ENCODE peak calls at places on chromosomes 2 and 18, in six cellular contexts. U is ovary, K is transverse colon, R is IMR-90, Q is NB4, N is A549. Z is an unnamed sample.

GRCh38 chr2:197498627-197498936 is 1.1 kb downstream of the HSPD1 start:
- DNase-seq in U (no peak), K (no peak), R (no peak), Q (no peak), N (no peak), Z (no peak)

GRCh38 chr2:234395801-234396478 is 100.9 kb downstream of the ARL4C start:
- DNase-seq in U (no peak), K (no peak), R (no peak), Q (no peak), N (no peak), Z (no peak)

GRCh38 chr18:68607852-68608251 is 107.1 kb downstream of the TMX3 start:
- DNase-seq in U (no peak), K (no peak), R (no peak), Q (no peak), N (no peak), Z (no peak)

GRCh38 chr18:12048827-12049175 is 44.8 kb upstream of the ANKRD62 start:
- DNase-seq in U (no peak), K (no peak), R (peak; percentile 80), Q (no peak), N (no peak), Z (peak; percentile 8)

GRCh38 chr2:157996799-157997198 is 104.9 kb upstream of the UPP2 start:
- DNase-seq in U (no peak), K (no peak), R (no peak), Q (no peak), N (no peak), Z (no peak)

GRCh38 chr2:181892795-181893435 is 1.4 kb downstream of the ITPRID2 start:
- DNase-seq in U (no peak), K (no peak), R (peak; percentile 58), Q (no peak), N (no peak), Z (no peak)

GRCh38 chr2:218892693-218893348 is 12.2 kb downstream of the WNT10A start:
- DNase-seq in U (peak; percentile 72), K (peak; percentile 86), R (peak; percentile 45), Q (peak; percentile 90), N (peak; percentile 64), Z (peak; percentile 92)

GRCh38 chr2:170817247-170817998 is 736 bp downstream of the GAD1 start:
- DNase-seq in U (no peak), K (no peak), R (peak; percentile 5), Q (no peak), N (peak; percentile 50), Z (no peak)

GRCh38 chr2:28355521-28356094 is 37.0 kb upstream of the FOSL2 start:
- DNase-seq in U (peak; percentile 67), K (no peak), R (no peak), Q (no peak), N (no peak), Z (peak; percentile 93)

GRCh38 chr18:9992988-9993845 is 79.4 kb downstream of the VAPA start:
- DNase-seq in U (no peak), K (no peak), R (no peak), Q (no peak), N (no peak), Z (peak; percentile 70)

GRCh38 chr18:50961974-50962373 is 5.9 kb upstream of the ELAC1 start:
- DNase-seq in U (no peak), K (no peak), R (no peak), Q (no peak), N (peak; percentile 4), Z (no peak)

GRCh38 chr2:85875613-85876012 is 13.2 kb downstream of the ST3GAL5 start:
- DNase-seq in U (no peak), K (no peak), R (no peak), Q (no peak), N (no peak), Z (no peak)

GRCh38 chr2:231487197-231487596 is 22.9 kb upstream of the NCL start:
- DNase-seq in U (no peak), K (no peak), R (no peak), Q (no peak), N (no peak), Z (peak; percentile 61)

GRCh38 chr18:68713131-68713530 is 1.8 kb downstream of the TMX3 start:
- DNase-seq in U (no peak), K (no peak), R (no peak), Q (no peak), N (no peak), Z (no peak)

GRCh38 chr2:115194623-115195022 is 752.2 kb downstream of the DPP10 start:
- DNase-seq in U (no peak), K (no peak), R (no peak), Q (peak; percentile 3), N (peak; percentile 4), Z (no peak)

GRCh38 chr2:241724259-241724974 is 10.0 kb upstream of the D2HGDH start:
- DNase-seq in U (no peak), K (no peak), R (no peak), Q (peak; percentile 35), N (no peak), Z (no peak)

GRCh38 chr2:241722896-241723454 is 11.5 kb upstream of the D2HGDH start:
- DNase-seq in U (no peak), K (no peak), R (no peak), Q (no peak), N (no peak), Z (no peak)

GRCh38 chr2:241720560-241720959 is 13.9 kb upstream of the D2HGDH start:
- DNase-seq in U (no peak), K (no peak), R (no peak), Q (no peak), N (no peak), Z (no peak)

GRCh38 chr2:241720099-241720498 is 14.3 kb upstream of the D2HGDH start:
- DNase-seq in U (no peak), K (no peak), R (no peak), Q (no peak), N (no peak), Z (no peak)

GRCh38 chr2:241721852-241722251 is 12.6 kb upstream of the D2HGDH start:
- DNase-seq in U (no peak), K (no peak), R (no peak), Q (no peak), N (no peak), Z (no peak)
- TF ChIP-seq POLR2A in U (no peak), K (no peak), R (no peak), Q (no peak), N (no peak), Z (no peak)

GRCh38 chr18:212780-213179 is 54.4 kb downstream of the USP14 start:
- DNase-seq in U (no peak), K (no peak), R (no peak), Q (peak; percentile 4), N (no peak), Z (no peak)
- TF ChIP-seq CTCF in U (no peak), K (no peak), R (peak; percentile 7), Q (no peak), N (no peak), Z (no peak)

GRCh38 chr2:52779446-52779845 is 988.2 kb upstream of the CHAC2 start:
- DNase-seq in U (no peak), K (no peak), R (no peak), Q (no peak), N (no peak), Z (no peak)
- TF ChIP-seq POLR2A in U (no peak), K (no peak), R (no peak), Q (no peak), N (no peak), Z (no peak)

GRCh38 chr2:9768388-9768787 is 74.9 kb upstream of the TAF1B start:
- DNase-seq in U (no peak), K (peak; percentile 74), R (no peak), Q (no peak), N (no peak), Z (no peak)

GRCh38 chr2:9763356-9764152 is 79.7 kb upstream of the TAF1B start:
- DNase-seq in U (no peak), K (no peak), R (peak; percentile 42), Q (no peak), N (no peak), Z (no peak)

GRCh38 chr2:9767656-9768281 is 75.5 kb upstream of the TAF1B start:
- DNase-seq in U (no peak), K (no peak), R (no peak), Q (no peak), N (no peak), Z (no peak)

GRCh38 chr2:9764153-9764778 is 79.0 kb upstream of the TAF1B start:
- DNase-seq in U (no peak), K (no peak), R (no peak), Q (peak; percentile 60), N (no peak), Z (no peak)

GRCh38 chr2:9765611-9766531 is 77.4 kb upstream of the TAF1B start:
- DNase-seq in U (no peak), K (peak; percentile 51), R (no peak), Q (no peak), N (no peak), Z (no peak)
- TF ChIP-seq CTCF in U (no peak), K (no peak), R (no peak), Q (peak; percentile 10), N (peak; percentile 12), Z (no peak)

Z was measured in lower leg skin.